ENCODE peak calls at places on chromosomes 11 and 22, in seven cellular contexts. E, A, M, F, I, G and L are unnamed samples.

GRCh38 chr11:8719260-8720190 is 36.9 kb downstream of the RPL27A start:
- DNase-seq in A (no peak), G (peak), M (peak), I (no peak), E (peak), F (peak), L (no peak)

GRCh38 chr11:85946221-85946620 is 91.0 kb downstream of the CCDC83 start:
- DNase-seq in E (no peak), F (no peak), I (no peak), G (no peak), M (no peak), A (no peak), L (no peak)

GRCh38 chr11:111851636-111852035 is 19.7 kb downstream of the ALG9 start:
- DNase-seq in F (peak), A (no peak), M (no peak), I (no peak), G (no peak), E (no peak), L (no peak)

GRCh38 chr11:61968758-61969390 is 1.4 kb upstream of the FTH1 start:
- DNase-seq in F (no peak), M (no peak), E (no peak), I (peak), A (no peak), G (peak), L (no peak)

GRCh38 chr22:19734163-19734562 is 10.8 kb downstream of the GP1BB start:
- DNase-seq in G (no peak), A (no peak), I (no peak), M (no peak), F (no peak), E (no peak), L (no peak)

GRCh38 chr11:12175694-12176241 is 65.4 kb downstream of the MICAL2 start:
- DNase-seq in E (no peak), A (no peak), I (no peak), F (peak), G (no peak), M (no peak), L (no peak)

GRCh38 chr11:78156081-78156844 is 16.8 kb upstream of the ALG8 start:
- DNase-seq in G (no peak), A (no peak), M (no peak), E (no peak), I (peak), F (no peak), L (no peak)

GRCh38 chr11:64206457-64207246 is at the start of gene FERMT3:
- DNase-seq in A (peak), E (no peak), I (peak), M (peak), G (no peak), F (no peak), L (peak)

GRCh38 chr11:20156280-20156875 is 3.9 kb downstream of the DBX1 start:
- DNase-seq in E (no peak), F (no peak), M (no peak), A (no peak), I (peak), G (no peak), L (no peak)

GRCh38 chr11:98940913-98941312 is 79.8 kb upstream of the CNTN5 start:
- DNase-seq in E (no peak), F (no peak), A (no peak), G (no peak), I (no peak), M (no peak), L (no peak)

GRCh38 chr11:100220801-100221200 is 466.3 kb upstream of the ARHGAP42 start:
- DNase-seq in G (no peak), A (no peak), F (no peak), E (no peak), M (no peak), I (no peak), L (no peak)

GRCh38 chr22:50046481-50047245 is 11.4 kb downstream of the TTLL8 start:
- DNase-seq in M (no peak), A (no peak), I (no peak), G (no peak), F (no peak), E (no peak), L (no peak)

GRCh38 chr11:44443836-44444769 is 121.4 kb upstream of the CD82 start:
- DNase-seq in E (no peak), I (no peak), A (no peak), M (no peak), F (no peak), G (no peak), L (no peak)

GRCh38 chr11:121293276-121293569 is 652 bp downstream of the SC5D start:
- DNase-seq in I (no peak), F (peak), A (no peak), G (no peak), M (no peak), E (no peak), L (no peak)

GRCh38 chr22:23305321-23305910 is 125.1 kb downstream of the BCR start:
- DNase-seq in F (peak), M (no peak), A (peak), I (peak), G (peak), E (no peak), L (peak)

GRCh38 chr11:63915961-63916836 is 765 bp downstream of the RCOR2 start:
- DNase-seq in F (peak), I (peak), A (no peak), G (peak), M (peak), E (no peak), L (no peak)

GRCh38 chr11:125263268-125263790 is 98.8 kb downstream of the PKNOX2 start:
- DNase-seq in A (peak), G (peak), I (peak), F (peak), E (peak), M (peak), L (no peak)

GRCh38 chr11:117825538-117826359 is 1.2 kb upstream of the FXYD2 start:
- DNase-seq in G (peak), F (no peak), I (peak), M (no peak), E (no peak), A (no peak), L (no peak)

GRCh38 chr11:112448806-112449205 is 188.1 kb upstream of the PLET1 start:
- DNase-seq in G (no peak), F (no peak), M (no peak), I (no peak), E (no peak), A (no peak), L (no peak)

GRCh38 chr22:29692327-29692640 is 27.5 kb upstream of the CABP7 start:
- DNase-seq in A (no peak), G (no peak), F (no peak), M (no peak), E (no peak), I (no peak), L (no peak)

GRCh38 chr22:25039754-25040153 is 87.2 kb downstream of the KIAA1671 start:
- DNase-seq in E (no peak), G (no peak), I (no peak), M (no peak), A (no peak), F (no peak), L (no peak)

GRCh38 chr22:25039255-25039654 is 86.7 kb downstream of the KIAA1671 start:
- DNase-seq in E (no peak), I (no peak), F (no peak), G (no peak), M (no peak), A (no peak), L (no peak)

GRCh38 chr22:25035715-25036114 is 83.2 kb downstream of the KIAA1671 start:
- DNase-seq in A (no peak), I (no peak), M (no peak), G (no peak), E (no peak), F (no peak), L (no peak)

GRCh38 chr22:25038771-25039170 is 86.3 kb downstream of the KIAA1671 start:
- DNase-seq in A (no peak), E (no peak), I (no peak), F (no peak), M (no peak), G (no peak), L (no peak)

GRCh38 chr22:25038239-25038638 is 85.7 kb downstream of the KIAA1671 start:
- DNase-seq in F (no peak), M (no peak), G (no peak), E (no peak), I (no peak), A (no peak), L (no peak)
- TF ChIP-seq CTCF in F (no peak), M (no peak), G (no peak), E (no peak), I (no peak), A (no peak), L (no peak)

DNA sequence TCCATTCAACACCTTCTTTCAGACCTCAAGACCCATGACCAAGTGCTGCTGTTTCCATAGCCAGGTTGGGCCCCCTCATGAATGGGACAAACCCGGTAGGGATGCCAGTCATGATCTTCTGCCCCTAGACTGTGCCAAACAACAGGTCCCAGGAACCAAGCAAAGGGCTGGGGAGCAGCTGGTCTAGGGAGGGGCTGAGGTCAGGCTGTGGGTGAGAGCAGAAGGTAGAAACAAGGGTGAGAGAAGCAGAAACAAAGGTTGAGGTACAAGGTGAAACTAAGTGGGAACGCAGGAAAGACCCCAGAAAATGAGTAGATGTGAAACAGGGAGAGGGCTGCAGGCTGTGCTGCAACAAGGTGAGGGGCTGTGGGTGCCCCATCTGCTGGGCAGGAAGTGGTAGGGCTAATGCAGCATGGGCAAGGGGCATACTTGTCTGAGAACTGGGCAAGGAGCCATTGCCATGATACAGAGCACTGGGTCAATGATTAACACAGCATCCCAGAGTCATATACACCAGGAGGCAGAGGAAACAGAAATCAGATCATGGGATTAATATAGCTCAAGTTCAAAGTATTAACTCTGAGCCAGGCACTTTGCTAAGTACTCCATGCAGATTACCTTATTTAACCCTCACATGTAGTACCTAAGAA is 45.9 kb downstream of the SLC1A2 start:
- DNase-seq in A (no peak), E (no peak), I (no peak), F (no peak), G (no peak), M (no peak), L (no peak)
- TF ChIP-seq CTCF in A (no peak), E (no peak), I (no peak), F (no peak), G (no peak), M (no peak), L (no peak)

DNA sequence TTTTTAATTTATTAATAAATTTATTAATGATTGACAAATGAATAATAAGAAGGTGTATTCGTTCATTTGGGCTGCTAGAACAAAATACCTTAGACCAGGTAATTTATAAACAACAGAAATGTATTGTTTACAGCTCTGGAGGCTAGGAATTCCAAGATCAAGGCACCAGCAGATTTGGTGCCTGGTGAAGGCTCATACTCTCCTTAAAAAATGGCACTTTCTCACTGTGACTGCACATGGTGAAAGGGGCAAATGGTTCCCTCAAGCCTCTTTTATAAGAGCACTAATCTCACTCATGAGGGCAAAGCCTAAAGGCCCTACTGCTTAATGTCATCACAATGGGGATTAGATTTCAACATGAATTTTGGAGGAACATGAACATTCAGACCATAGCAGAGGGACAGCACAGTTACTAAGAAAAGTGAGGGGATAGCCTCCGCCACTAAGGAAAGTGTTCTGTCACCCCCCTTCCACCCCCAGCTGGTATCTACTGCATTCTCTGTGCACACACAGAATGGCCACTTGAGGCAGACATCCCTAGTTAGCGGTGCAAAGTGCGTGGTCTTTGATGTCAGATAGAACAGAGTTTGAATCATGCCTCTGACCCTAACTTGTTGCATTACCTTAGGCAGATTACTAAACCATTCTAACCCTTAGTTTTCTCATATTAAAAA is 47.2 kb upstream of the CEP295 start:
- DNase-seq in A (no peak), G (no peak), F (no peak), I (no peak), E (no peak), M (no peak), L (no peak)
- TF ChIP-seq CTCF in A (no peak), G (no peak), F (peak), I (no peak), E (no peak), M (no peak), L (no peak)

DNA sequence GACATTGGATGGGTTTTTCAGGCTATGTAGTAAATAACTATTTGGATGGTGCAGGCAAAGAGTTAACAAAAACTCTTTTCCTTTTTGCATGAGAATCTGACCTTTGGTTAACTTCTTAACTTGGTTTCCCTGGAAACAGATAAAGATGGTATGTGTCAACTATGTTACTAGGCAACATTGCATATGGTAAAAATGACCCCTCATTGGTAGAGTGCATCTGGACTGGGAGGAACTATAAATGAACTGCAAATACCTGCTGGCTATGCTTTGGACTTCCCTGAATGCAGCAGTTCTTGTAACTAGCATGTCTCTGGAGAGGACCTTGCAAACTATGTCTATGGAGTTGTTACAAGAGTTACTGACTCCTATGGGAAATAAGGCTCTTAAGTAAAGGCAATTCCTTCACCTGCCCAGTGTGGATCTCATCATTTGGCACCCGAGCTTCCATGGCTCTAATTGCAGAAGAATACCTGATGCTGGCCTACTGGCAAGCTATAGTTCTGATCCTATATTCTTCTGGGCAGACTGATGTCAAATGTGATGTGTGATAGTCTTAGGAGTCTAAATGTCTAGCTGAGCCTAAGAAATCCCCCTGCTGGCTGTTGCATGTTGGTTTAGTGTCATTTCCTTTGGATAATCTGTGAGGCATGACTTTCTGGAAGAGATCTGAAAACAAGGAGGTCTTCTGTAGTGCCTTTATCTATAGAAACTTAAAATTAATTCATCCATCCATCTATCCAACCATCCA is 126.7 kb upstream of the MTMR2 start:
- DNase-seq in E (no peak), F (peak), A (no peak), I (no peak), G (no peak), M (no peak), L (no peak)
- TF ChIP-seq CTCF in E (no peak), F (peak), A (no peak), I (no peak), G (no peak), M (no peak), L (no peak)

GRCh38 chr11:23113887-23114216 is 253.6 kb upstream of the CCDC179 start:
- DNase-seq in G (no peak), A (no peak), I (no peak), E (no peak), F (no peak), M (no peak), L (no peak)

GRCh38 chr11:23112390-23112789 is 252.1 kb upstream of the CCDC179 start:
- DNase-seq in A (no peak), M (no peak), G (no peak), E (no peak), F (no peak), I (no peak), L (no peak)

GRCh38 chr11:23112987-23113886 is 253.0 kb upstream of the CCDC179 start:
- DNase-seq in E (peak), F (peak), A (no peak), G (no peak), M (no peak), I (no peak), L (no peak)
- TF ChIP-seq CTCF in E (peak), F (peak), A (peak), G (peak), M (peak), I (no peak), L (no peak)

GRCh38 chr22:32446321-32446720 is 17.9 kb downstream of the BPIFC start:
- DNase-seq in G (no peak), F (no peak), E (no peak), I (no peak), M (no peak), A (no peak), L (no peak)

GRCh38 chr22:32448980-32449379 is 15.3 kb downstream of the BPIFC start:
- DNase-seq in I (no peak), F (no peak), E (no peak), M (no peak), A (no peak), G (no peak), L (no peak)

DNA sequence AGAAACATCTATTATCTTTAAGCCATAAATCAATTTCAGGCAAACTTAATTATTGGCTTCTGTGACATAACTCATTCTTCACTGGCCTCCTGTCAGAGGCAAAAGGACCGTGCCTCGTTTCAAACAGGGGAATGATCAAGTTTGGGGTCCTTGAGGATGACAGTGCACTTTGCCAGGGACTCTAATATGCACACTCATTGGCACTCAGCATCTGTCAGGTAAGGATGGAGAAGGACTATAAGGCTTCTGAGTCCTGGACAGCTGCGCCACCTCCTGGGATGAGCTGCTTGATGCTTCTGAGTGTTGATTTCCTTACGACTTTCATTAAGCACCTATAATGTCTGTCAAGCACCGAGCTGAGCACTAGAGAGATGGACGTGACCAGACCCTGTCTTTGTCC is 20.2 kb downstream of the BPIFC start:
- DNase-seq in G (no peak), F (no peak), I (no peak), E (no peak), M (no peak), A (no peak), L (no peak)
- TF ChIP-seq CTCF in G (no peak), F (no peak), I (no peak), E (no peak), M (no peak), A (no peak), L (no peak)

GRCh38 chr22:37225481-37225880 is 13.2 kb upstream of the SSTR3 start:
- DNase-seq in F (no peak), M (no peak), G (no peak), I (peak), A (no peak), E (no peak), L (no peak)
- TF ChIP-seq CTCF in F (no peak), M (no peak), G (no peak), I (peak), A (no peak), E (no peak), L (peak)

DNA sequence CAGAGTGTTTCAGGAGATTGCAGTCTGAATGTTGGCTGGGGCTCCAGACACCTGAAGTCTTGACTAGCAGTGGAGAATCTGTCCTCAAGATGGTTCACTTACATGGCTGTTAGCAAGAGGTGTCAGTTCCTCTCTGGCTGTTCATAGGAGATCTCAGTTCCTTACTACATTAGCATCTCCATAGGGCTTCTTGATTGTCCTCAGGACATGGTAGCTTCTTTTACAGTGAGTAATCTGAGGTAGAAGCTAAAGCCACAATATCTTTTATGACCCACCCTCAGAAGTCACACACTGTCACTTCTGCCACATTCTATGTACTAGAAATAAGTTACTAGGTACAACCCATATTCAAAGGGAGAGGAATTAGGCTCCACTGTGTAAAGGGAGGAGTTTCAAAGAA is 10.5 kb upstream of the PATL1 start:
- DNase-seq in F (no peak), G (no peak), E (no peak), I (no peak), M (no peak), A (no peak), L (no peak)
- TF ChIP-seq CTCF in F (no peak), G (no peak), E (no peak), I (no peak), M (no peak), A (no peak), L (no peak)

GRCh38 chr11:60743058-60743457 is 13.6 kb upstream of the MS4A15 start:
- DNase-seq in G (no peak), E (no peak), M (no peak), A (no peak), I (no peak), F (no peak), L (no peak)
- TF ChIP-seq CTCF in G (no peak), E (no peak), M (no peak), A (no peak), I (no peak), F (no peak), L (no peak)